ENCODE peak calls at places on chromosomes 13 and 19, in nine cellular contexts. K, R, V, H, Y, X, C, O and A are unnamed samples.
A peak's percentile ranks its signal among the peaks of the same experiment; 100 is the strongest.

GRCh38 chr13:36959438-36960116 is 39.5 kb upstream of the SMAD9 start:
- DNase-seq in Y (no peak), X (no peak), H (no peak), V (no peak), R (no peak), K (no peak), C (no peak), O (no peak), A (no peak)

GRCh38 chr19:14031719-14032480 is at the start of gene IL27RA:
- DNase-seq in O (peak; percentile 48), H (peak; percentile 86), X (peak; percentile 29), K (peak; percentile 83), Y (peak; percentile 70), V (peak; percentile 41), C (peak; percentile 71), R (peak; percentile 67), A (peak; percentile 41)

GRCh38 chr19:31548941-31549340 is 199.7 kb upstream of the TSHZ3 start:
- DNase-seq in V (no peak), Y (no peak), K (no peak), C (no peak), O (no peak), H (no peak), R (no peak), X (no peak), A (no peak)

GRCh38 chr19:32404213-32404938 is 1.2 kb upstream of the DPY19L3 start:
- DNase-seq in C (no peak), V (no peak), K (no peak), Y (no peak), O (no peak), R (no peak), H (no peak), X (no peak), A (no peak)

GRCh38 chr19:5588441-5588840 is 20.7 kb upstream of the TINCR start:
- DNase-seq in X (peak; percentile 38), H (no peak), Y (no peak), O (no peak), R (no peak), K (no peak), V (no peak), C (no peak), A (no peak)

GRCh38 chr13:111325941-111326620 is 5.6 kb downstream of the TEX29 start:
- DNase-seq in H (no peak), R (no peak), Y (no peak), K (no peak), C (no peak), V (no peak), O (no peak), X (no peak), A (no peak)

GRCh38 chr19:51703655-51704515 is 10.8 kb downstream of the SPACA6 start:
- DNase-seq in V (peak; percentile 96), O (peak; percentile 83), C (peak; percentile 91), X (peak; percentile 95), K (peak; percentile 94), Y (peak; percentile 96), R (peak; percentile 97), H (peak; percentile 93), A (peak; percentile 78)

GRCh38 chr13:110442946-110443632 is 118.4 kb downstream of the RAB20 start:
- DNase-seq in C (no peak), X (no peak), O (peak; percentile 79), R (no peak), Y (no peak), V (no peak), K (no peak), H (no peak), A (no peak)

GRCh38 chr13:107835339-107836018 is 379.9 kb downstream of the LIG4 start:
- DNase-seq in X (no peak), C (no peak), H (no peak), V (no peak), K (no peak), O (peak; percentile 99), Y (no peak), R (no peak), A (no peak)

GRCh38 chr13:33751151-33751550 is 66.8 kb upstream of the RFC3 start:
- DNase-seq in K (no peak), Y (no peak), V (no peak), O (peak; percentile 42), R (no peak), C (no peak), X (no peak), H (no peak), A (no peak)

GRCh38 chr13:107205318-107206112 is 637.6 kb upstream of the ARGLU1 start:
- DNase-seq in O (peak; percentile 39), X (peak; percentile 79), V (peak; percentile 70), C (peak; percentile 58), H (no peak), K (peak; percentile 15), Y (peak; percentile 12), R (peak; percentile 44), A (peak; percentile 79)

GRCh38 chr19:52600639-52601024 is 30.5 kb downstream of the ZNF701 start:
- DNase-seq in V (no peak), K (no peak), H (no peak), R (no peak), O (no peak), Y (no peak), C (peak; percentile 24), X (no peak), A (no peak)

GRCh38 chr19:4597975-4598671 is 38.6 kb upstream of the SEMA6B start:
- DNase-seq in C (peak; percentile 77), X (no peak), Y (peak; percentile 64), K (peak; percentile 39), O (no peak), R (peak; percentile 15), V (no peak), H (peak; percentile 16), A (peak; percentile 67)

GRCh38 chr13:107373551-107373950 is 805.6 kb upstream of the ARGLU1 start:
- DNase-seq in Y (no peak), K (no peak), V (no peak), X (peak; percentile 8), O (peak; percentile 76), R (no peak), H (no peak), C (no peak), A (peak; percentile 77)